ENCODE peak calls at places on chromosomes 3 and 15, in four cellular contexts. J is NCI-H2081, F is NAMALWA, H is left ventricle myocardium superior. V is an unnamed sample.
A peak's percentile ranks its signal among the peaks of the same experiment; 100 is the strongest.

GRCh38 chr3:195556390-195556789 is 13.3 kb upstream of the PPP1R2 start:
- DNase-seq in J (no peak), F (peak; percentile 26), H (peak; percentile 49), V (no peak)

GRCh38 chr15:30929064-30929669 is 25.5 kb downstream of the FAN1 start:
- DNase-seq in J (peak; percentile 57), F (no peak), H (no peak), V (no peak)

GRCh38 chr3:126478581-126479310 is 3.1 kb upstream of the ZXDC start:
- DNase-seq in J (no peak), F (no peak), H (no peak), V (no peak)

GRCh38 chr3:109548192-109548938 is 211.0 kb upstream of the DPPA4 start:
- DNase-seq in J (no peak), F (no peak), H (no peak), V (no peak)

GRCh38 chr15:40100133-40100946 is 8.3 kb downstream of the BMF start:
- DNase-seq in J (no peak), F (no peak), H (no peak), V (peak; percentile 18)

GRCh38 chr15:42274693-42274971 is 1.4 kb upstream of the TMEM87A start:
- DNase-seq in J (no peak), F (no peak), H (no peak), V (no peak)

GRCh38 chr3:39190281-39191025 is 1.9 kb downstream of the XIRP1 start:
- DNase-seq in J (no peak), F (no peak), H (peak; percentile 48), V (no peak)

GRCh38 chr3:189982299-189982945 is 138.3 kb downstream of the P3H2 start:
- DNase-seq in J (no peak), F (no peak), H (no peak), V (no peak)

GRCh38 chr3:13877911-13878710 is 1.8 kb downstream of the WNT7A start:
- DNase-seq in J (no peak), F (no peak), H (no peak), V (no peak)

GRCh38 chr3:12193485-12194165 is 34.9 kb upstream of the TIMP4 start:
- DNase-seq in J (no peak), F (no peak), H (no peak), V (peak; percentile 94)

GRCh38 chr3:125067225-125067624 is 11.4 kb upstream of the HEG1 start:
- DNase-seq in J (no peak), F (no peak), H (no peak), V (no peak)

GRCh38 chr15:51708013-51708412 is 26.7 kb downstream of the SCG3 start:
- DNase-seq in J (peak; percentile 50), F (no peak), H (no peak), V (no peak)

V was measured in MV-4-11.